ENCODE peak calls at places on chromosome 14, in ten cellular contexts. U is esophagus squamous epithelium; I is AG08395; Y is NCI-H2029; G is progenitor cell of endocrine pancreas; A is heart right ventricle; V is cardiac muscle cell; J is posterior cingulate gyrus; C is activated T-cell treated with anti-CD3 and anti-CD28 coated beads, Interleukin-2, amount 50 U/mL, for 72 hours; P is iris pigment epithelial cell. Z is an unnamed sample.

GRCh38 chr14:49999216-49999761 is 106.4 kb downstream of the ARF6 start:
- DNase-seq in V (peak), G (no peak), Y (no peak), J (no peak), C (peak), P (peak), I (peak), U (peak), A (peak), Z (peak)

GRCh38 chr14:94675036-94675435 is 62.8 kb downstream of the SERPINA3 start:
- DNase-seq in C (no peak), I (no peak), P (no peak), A (no peak), V (no peak), J (no peak), G (no peak), Y (no peak), U (no peak), Z (no peak)

GRCh38 chr14:36973806-36974442 is 198.5 kb downstream of the SLC25A21 start:
- DNase-seq in U (no peak), A (no peak), P (peak), I (peak), Y (no peak), V (no peak), G (no peak), C (no peak), J (no peak), Z (no peak)

GRCh38 chr14:50354527-50354926 is 42.2 kb downstream of the CDKL1 start:
- DNase-seq in I (no peak), Y (no peak), U (no peak), C (no peak), V (no peak), G (no peak), A (no peak), J (no peak), P (peak), Z (no peak)

GRCh38 chr14:90397401-90398314 is 829 bp downstream of the CALM1 start:
- DNase-seq in C (peak), A (peak), J (peak), P (peak), U (no peak), I (peak), G (peak), V (peak), Y (no peak), Z (peak)

GRCh38 chr14:68495101-68495637 is 297.7 kb downstream of the ZFP36L1 start:
- DNase-seq in G (no peak), V (no peak), C (no peak), U (no peak), Y (no peak), P (no peak), A (no peak), I (no peak), J (no peak), Z (no peak)

GRCh38 chr14:59435106-59435505 is 30.1 kb downstream of the GPR135 start:
- DNase-seq in A (no peak), C (no peak), J (no peak), Y (no peak), P (no peak), V (no peak), G (no peak), I (no peak), U (no peak), Z (peak)

GRCh38 chr14:64915797-64916196 is 1.5 kb downstream of the CHURC1 start:
- DNase-seq in C (no peak), J (no peak), P (no peak), G (no peak), A (no peak), U (no peak), V (no peak), I (no peak), Y (no peak), Z (no peak)

GRCh38 chr14:58955294-58955821 is 233.1 kb upstream of the DAAM1 start:
- DNase-seq in J (no peak), Y (no peak), U (no peak), C (no peak), I (no peak), V (peak), A (no peak), P (peak), G (no peak), Z (no peak)